ENCODE peak calls at places on chromosomes 12 and 14, in four cellular contexts. G is K562, R is HepG2, J is WTC11. L is an unnamed sample.

GRCh38 chr14:33120341-33120740 is 181.7 kb downstream of the NPAS3 start:
- DNase-seq in G (no peak), R (no peak), J (no peak), L (no peak)

GRCh38 chr12:95815635-95816212 is 25.2 kb upstream of the NTN4 start:
- DNase-seq in R (peak), G (peak), J (no peak), L (no peak)

GRCh38 chr14:23141706-23142467 is 22.8 kb upstream of the CEBPE start:
- DNase-seq in J (no peak), R (no peak), G (no peak), L (no peak)

GRCh38 chr14:28012629-28013415 is 753.8 kb upstream of the FOXG1 start:
- DNase-seq in J (peak), R (no peak), G (no peak), L (no peak)

GRCh38 chr12:100207311-100207710 is 6.7 kb downstream of the ACTR6 start:
- DNase-seq in J (no peak), R (no peak), G (no peak), L (no peak)

GRCh38 chr12:119020377-119021360 is 39.3 kb downstream of the SRRM4 start:
- DNase-seq in J (peak), R (peak), G (peak), L (no peak)

GRCh38 chr12:94625531-94625930 is 24.8 kb downstream of the TMCC3 start:
- DNase-seq in G (no peak), R (no peak), J (no peak), L (no peak)

GRCh38 chr12:92543359-92543758 is 159.4 kb upstream of the PLEKHG7 start:
- DNase-seq in J (no peak), R (peak), G (no peak), L (no peak)

GRCh38 chr12:5830121-5830520 is 114.9 kb downstream of the ANO2 start:
- DNase-seq in J (no peak), G (no peak), R (no peak), L (no peak)

GRCh38 chr14:74480051-74480450 is 13.1 kb downstream of the NPC2 start:
- DNase-seq in R (no peak), J (no peak), G (no peak), L (no peak)

GRCh38 chr14:89575386-89576061 is 158.5 kb upstream of the FOXN3 start:
- DNase-seq in G (no peak), R (no peak), J (no peak), L (no peak)

GRCh38 chr12:83388551-83388950 is 701.8 kb downstream of the TMTC2 start:
- DNase-seq in G (no peak), J (no peak), R (no peak), L (no peak)

GRCh38 chr12:69239922-69240624 is 704 bp downstream of the CPSF6 start:
- DNase-seq in G (peak), R (no peak), J (peak), L (no peak)

GRCh38 chr12:5796171-5797091 is 148.6 kb downstream of the ANO2 start:
- DNase-seq in R (peak), J (peak), G (peak), L (no peak)

GRCh38 chr12:89454080-89454848 is 70.3 kb downstream of the GALNT4 start:
- DNase-seq in G (no peak), R (no peak), J (no peak), L (no peak)
- TF ChIP-seq ESRRA in G (no peak), R (no peak), J (no peak), L (no peak)

DNA sequence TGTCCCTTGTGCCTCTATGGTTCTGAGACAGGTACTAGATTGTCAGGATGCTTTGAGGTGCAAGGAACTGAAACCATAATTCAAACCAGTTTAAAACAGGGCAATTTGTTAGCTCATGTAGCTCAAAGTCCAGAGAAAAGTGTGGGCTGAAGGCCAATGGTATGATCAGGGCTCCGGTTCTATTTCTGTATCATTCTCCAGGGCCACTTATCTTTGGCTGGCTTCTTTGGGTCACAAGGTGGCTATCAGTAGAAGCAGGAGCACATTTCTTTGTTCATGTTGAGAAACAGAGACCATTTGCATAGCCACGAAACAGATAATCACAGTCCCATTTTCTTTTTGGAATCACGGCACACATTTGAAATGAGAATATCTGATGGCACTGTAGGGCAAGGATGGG is 294.9 kb downstream of the ETNK1 start:
- DNase-seq in G (peak), J (no peak), R (no peak), L (no peak)
- TF ChIP-seq ATF2 in G (no peak), J (no peak), R (no peak), L (no peak)

GRCh38 chr12:109053382-109054123 is 1.2 kb downstream of the USP30 start:
- DNase-seq in G (peak), R (peak), J (no peak), L (peak)
- TF ChIP-seq ESRRA in G (no peak), R (no peak), J (no peak), L (no peak)

DNA sequence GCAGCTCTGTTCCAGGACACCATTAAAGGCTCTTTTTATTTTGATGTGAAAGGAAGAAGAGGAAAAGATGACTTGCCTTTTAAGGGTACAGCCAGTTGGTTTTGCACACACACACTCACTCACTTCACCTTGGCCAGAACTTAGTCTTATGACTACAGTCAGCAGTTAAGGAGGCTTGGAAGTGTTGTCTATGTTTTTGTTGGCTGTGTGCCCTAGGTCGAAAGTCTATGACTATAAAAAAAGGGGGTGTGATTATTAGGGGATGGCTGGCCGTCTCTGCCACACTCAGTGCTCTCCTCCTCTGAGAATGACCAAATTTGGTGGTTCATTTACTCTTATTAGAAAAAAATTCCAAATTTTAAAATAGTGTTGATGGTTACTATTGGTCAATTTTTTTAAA is 139.5 kb upstream of the OTX2 start:
- DNase-seq in G (no peak), J (no peak), R (no peak), L (no peak)
- TF ChIP-seq ATF2 in G (no peak), J (no peak), R (no peak), L (no peak)

DNA sequence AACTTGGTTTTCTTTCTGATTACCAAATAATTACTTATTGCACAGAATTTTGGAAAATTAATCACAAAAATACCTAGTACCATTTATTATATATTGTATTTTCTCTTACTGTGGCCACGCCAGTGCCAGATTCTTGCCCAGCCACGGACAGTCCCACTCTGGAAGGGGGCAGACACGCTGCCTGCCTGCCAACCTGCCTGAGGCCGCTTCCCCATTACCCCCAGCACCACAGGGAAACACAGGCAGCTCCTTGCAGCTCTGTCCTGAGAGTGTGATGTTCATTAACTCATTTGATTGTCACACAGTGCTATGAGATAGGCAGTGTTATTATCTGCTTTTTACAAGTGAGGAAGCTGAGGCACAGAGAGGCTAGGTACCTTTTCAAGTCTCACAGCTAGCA is 46.8 kb downstream of the CACNA1C start:
- DNase-seq in R (no peak), G (no peak), J (no peak), L (no peak)
- TF ChIP-seq ESRRA in R (no peak), G (no peak), J (no peak), L (no peak)

GRCh38 chr12:71938728-71939385 is at the start of gene TPH2:
- DNase-seq in J (peak), G (peak), R (peak), L (no peak)
- TF ChIP-seq ATF2 in J (no peak), G (no peak), R (peak), L (no peak)

GRCh38 chr12:124856132-124856841 is 7.4 kb downstream of the SCARB1 start:
- DNase-seq in R (no peak), G (no peak), J (no peak), L (no peak)
- TF ChIP-seq ESRRA in R (no peak), G (no peak), J (no peak), L (no peak)

L was measured in GM12878.